ENCODE peak calls at places on chromosomes 6 and 20, in six cellular contexts. One of them, this sample, is unnamed.

GRCh38 chr6:116572162-116572561 is 858 bp downstream of the RWDD1 start:
- DNase-seq in nephron progenitor cell: peak; percentile 17
- DNase-seq in foreskin fibroblast: peak; percentile 71
- DNase-seq in CD4-positive, alpha-beta T cell: no peak
- DNase-seq in PC-9: peak; percentile 11
- DNase-seq in cardiac muscle cell: peak; percentile 45
- DNase-seq in this sample: peak; percentile 41

GRCh38 chr6:24147453-24148153 is 21.6 kb downstream of the NRSN1 start:
- DNase-seq in cardiac muscle cell: no peak
- DNase-seq in nephron progenitor cell: no peak
- DNase-seq in CD4-positive, alpha-beta T cell: no peak
- DNase-seq in PC-9: no peak
- DNase-seq in foreskin fibroblast: no peak
- DNase-seq in this sample: no peak

GRCh38 chr20:41182296-41183212 is 45.2 kb downstream of the PLCG1 start:
- DNase-seq in foreskin fibroblast: no peak
- DNase-seq in nephron progenitor cell: no peak
- DNase-seq in CD4-positive, alpha-beta T cell: no peak
- DNase-seq in PC-9: no peak
- DNase-seq in cardiac muscle cell: no peak
- DNase-seq in this sample: no peak

GRCh38 chr6:139926711-139927110 is 552.3 kb upstream of the CITED2 start:
- DNase-seq in CD4-positive, alpha-beta T cell: no peak
- DNase-seq in PC-9: no peak
- DNase-seq in foreskin fibroblast: peak; percentile 72
- DNase-seq in cardiac muscle cell: no peak
- DNase-seq in nephron progenitor cell: no peak
- DNase-seq in this sample: no peak

GRCh38 chr6:5025911-5026819 is 22.3 kb upstream of the RPP40 start:
- DNase-seq in PC-9: peak; percentile 50
- DNase-seq in nephron progenitor cell: peak; percentile 63
- DNase-seq in foreskin fibroblast: peak; percentile 79
- DNase-seq in CD4-positive, alpha-beta T cell: no peak
- DNase-seq in cardiac muscle cell: peak; percentile 68
- DNase-seq in this sample: no peak

GRCh38 chr20:63574156-63574828 is at the start of gene HELZ2:
- DNase-seq in foreskin fibroblast: peak; percentile 84
- DNase-seq in CD4-positive, alpha-beta T cell: peak; percentile 62
- DNase-seq in PC-9: peak; percentile 67
- DNase-seq in cardiac muscle cell: peak; percentile 67
- DNase-seq in nephron progenitor cell: peak; percentile 70
- DNase-seq in this sample: peak; percentile 94

GRCh38 chr6:36120979-36121706 is 9.2 kb upstream of the MAPK13 start:
- DNase-seq in cardiac muscle cell: peak; percentile 70
- DNase-seq in foreskin fibroblast: peak; percentile 89
- DNase-seq in nephron progenitor cell: no peak
- DNase-seq in PC-9: peak; percentile 72
- DNase-seq in CD4-positive, alpha-beta T cell: peak; percentile 33
- DNase-seq in this sample: peak; percentile 41

GRCh38 chr6:108113557-108114519 is 39.3 kb upstream of the OSTM1 start:
- DNase-seq in cardiac muscle cell: peak; percentile 72
- DNase-seq in foreskin fibroblast: peak; percentile 76
- DNase-seq in nephron progenitor cell: peak; percentile 44
- DNase-seq in PC-9: peak; percentile 23
- DNase-seq in CD4-positive, alpha-beta T cell: no peak
- DNase-seq in this sample: peak; percentile 64

GRCh38 chr20:32359633-32360332 is 1.7 kb downstream of the ASXL1 start:
- DNase-seq in nephron progenitor cell: no peak
- DNase-seq in CD4-positive, alpha-beta T cell: no peak
- DNase-seq in cardiac muscle cell: peak; percentile 45
- DNase-seq in PC-9: no peak
- DNase-seq in foreskin fibroblast: peak; percentile 37
- DNase-seq in this sample: no peak

GRCh38 chr6:44428682-44429081 is 41.2 kb downstream of the CDC5L start:
- DNase-seq in PC-9: no peak
- DNase-seq in CD4-positive, alpha-beta T cell: no peak
- DNase-seq in cardiac muscle cell: no peak
- DNase-seq in foreskin fibroblast: peak; percentile 78
- DNase-seq in nephron progenitor cell: no peak
- DNase-seq in this sample: no peak

GRCh38 chr6:5323979-5324378 is 62.7 kb downstream of the FARS2 start:
- DNase-seq in foreskin fibroblast: no peak
- DNase-seq in CD4-positive, alpha-beta T cell: no peak
- DNase-seq in cardiac muscle cell: no peak
- DNase-seq in nephron progenitor cell: no peak
- DNase-seq in PC-9: no peak
- DNase-seq in this sample: no peak

GRCh38 chr6:25022140-25022553 is 86.4 kb upstream of the RIPOR2 start:
- DNase-seq in cardiac muscle cell: peak; percentile 66
- DNase-seq in nephron progenitor cell: no peak
- DNase-seq in CD4-positive, alpha-beta T cell: no peak
- DNase-seq in PC-9: no peak
- DNase-seq in foreskin fibroblast: no peak
- DNase-seq in this sample: no peak

GRCh38 chr6:753486-753885 is 60.5 kb upstream of the EXOC2 start:
- DNase-seq in cardiac muscle cell: no peak
- DNase-seq in CD4-positive, alpha-beta T cell: no peak
- DNase-seq in PC-9: no peak
- DNase-seq in foreskin fibroblast: peak; percentile 33
- DNase-seq in nephron progenitor cell: no peak
- DNase-seq in this sample: no peak

GRCh38 chr6:155492061-155492735 is 36.6 kb upstream of the NOX3 start:
- DNase-seq in nephron progenitor cell: no peak
- DNase-seq in CD4-positive, alpha-beta T cell: no peak
- DNase-seq in cardiac muscle cell: no peak
- DNase-seq in PC-9: no peak
- DNase-seq in foreskin fibroblast: no peak
- DNase-seq in this sample: no peak

GRCh38 chr20:36881888-36882287 is 6.0 kb downstream of the TLDC2 start:
- DNase-seq in foreskin fibroblast: no peak
- DNase-seq in cardiac muscle cell: no peak
- DNase-seq in PC-9: no peak
- DNase-seq in CD4-positive, alpha-beta T cell: no peak
- DNase-seq in nephron progenitor cell: no peak
- DNase-seq in this sample: peak; percentile 67

GRCh38 chr6:71496018-71496800 is 207.6 kb downstream of the OGFRL1 start:
- DNase-seq in foreskin fibroblast: peak; percentile 56
- DNase-seq in PC-9: no peak
- DNase-seq in cardiac muscle cell: peak; percentile 40
- DNase-seq in nephron progenitor cell: no peak
- DNase-seq in CD4-positive, alpha-beta T cell: no peak
- DNase-seq in this sample: peak; percentile 28

GRCh38 chr6:65450451-65450850 is 256.6 kb downstream of the EYS start:
- DNase-seq in PC-9: no peak
- DNase-seq in CD4-positive, alpha-beta T cell: no peak
- DNase-seq in cardiac muscle cell: no peak
- DNase-seq in nephron progenitor cell: no peak
- DNase-seq in foreskin fibroblast: no peak
- DNase-seq in this sample: no peak

GRCh38 chr6:3997144-3997770 is 81.7 kb downstream of the FAM217A start:
- DNase-seq in cardiac muscle cell: peak; percentile 54
- DNase-seq in CD4-positive, alpha-beta T cell: no peak
- DNase-seq in nephron progenitor cell: no peak
- DNase-seq in foreskin fibroblast: peak; percentile 76
- DNase-seq in PC-9: no peak
- DNase-seq in this sample: no peak

GRCh38 chr6:5537132-5537531 is 275.8 kb downstream of the FARS2 start:
- DNase-seq in CD4-positive, alpha-beta T cell: no peak
- DNase-seq in nephron progenitor cell: no peak
- DNase-seq in PC-9: no peak
- DNase-seq in foreskin fibroblast: peak; percentile 11
- DNase-seq in cardiac muscle cell: no peak
- DNase-seq in this sample: no peak

GRCh38 chr6:119848706-119849105 is 499.1 kb upstream of the MAN1A1 start:
- DNase-seq in PC-9: no peak
- DNase-seq in foreskin fibroblast: no peak
- DNase-seq in CD4-positive, alpha-beta T cell: no peak
- DNase-seq in nephron progenitor cell: no peak
- DNase-seq in cardiac muscle cell: no peak
- DNase-seq in this sample: no peak

GRCh38 chr6:118748311-118749062 is 97.1 kb upstream of the CEP85L start:
- DNase-seq in CD4-positive, alpha-beta T cell: no peak
- DNase-seq in nephron progenitor cell: no peak
- DNase-seq in cardiac muscle cell: peak; percentile 38
- DNase-seq in foreskin fibroblast: peak; percentile 90
- DNase-seq in PC-9: no peak
- DNase-seq in this sample: no peak

GRCh38 chr6:15036690-15037245 is 209.1 kb upstream of the JARID2 start:
- DNase-seq in foreskin fibroblast: no peak
- DNase-seq in nephron progenitor cell: peak; percentile 63
- DNase-seq in CD4-positive, alpha-beta T cell: no peak
- DNase-seq in PC-9: peak; percentile 71
- DNase-seq in cardiac muscle cell: no peak
- DNase-seq in this sample: no peak

GRCh38 chr20:38125157-38126056 is 39.7 kb downstream of the TGM2 start:
- DNase-seq in cardiac muscle cell: peak; percentile 92
- DNase-seq in PC-9: peak; percentile 77
- DNase-seq in CD4-positive, alpha-beta T cell: no peak
- DNase-seq in foreskin fibroblast: peak; percentile 80
- DNase-seq in nephron progenitor cell: no peak
- DNase-seq in this sample: no peak
- TF ChIP-seq CTCF in cardiac muscle cell: no peak
- TF ChIP-seq CTCF in PC-9: no peak
- TF ChIP-seq CTCF in CD4-positive, alpha-beta T cell: no peak
- TF ChIP-seq CTCF in foreskin fibroblast: no peak
- TF ChIP-seq CTCF in nephron progenitor cell: no peak
- TF ChIP-seq CTCF in this sample: no peak

GRCh38 chr20:53215166-53215565 is 243.0 kb downstream of the TSHZ2 start:
- DNase-seq in nephron progenitor cell: no peak
- DNase-seq in cardiac muscle cell: no peak
- DNase-seq in PC-9: no peak
- DNase-seq in foreskin fibroblast: no peak
- DNase-seq in CD4-positive, alpha-beta T cell: no peak
- DNase-seq in this sample: no peak
- TF ChIP-seq CTCF in nephron progenitor cell: no peak
- TF ChIP-seq CTCF in cardiac muscle cell: no peak
- TF ChIP-seq CTCF in PC-9: no peak
- TF ChIP-seq CTCF in foreskin fibroblast: no peak
- TF ChIP-seq CTCF in CD4-positive, alpha-beta T cell: no peak
- TF ChIP-seq CTCF in this sample: no peak

DNA sequence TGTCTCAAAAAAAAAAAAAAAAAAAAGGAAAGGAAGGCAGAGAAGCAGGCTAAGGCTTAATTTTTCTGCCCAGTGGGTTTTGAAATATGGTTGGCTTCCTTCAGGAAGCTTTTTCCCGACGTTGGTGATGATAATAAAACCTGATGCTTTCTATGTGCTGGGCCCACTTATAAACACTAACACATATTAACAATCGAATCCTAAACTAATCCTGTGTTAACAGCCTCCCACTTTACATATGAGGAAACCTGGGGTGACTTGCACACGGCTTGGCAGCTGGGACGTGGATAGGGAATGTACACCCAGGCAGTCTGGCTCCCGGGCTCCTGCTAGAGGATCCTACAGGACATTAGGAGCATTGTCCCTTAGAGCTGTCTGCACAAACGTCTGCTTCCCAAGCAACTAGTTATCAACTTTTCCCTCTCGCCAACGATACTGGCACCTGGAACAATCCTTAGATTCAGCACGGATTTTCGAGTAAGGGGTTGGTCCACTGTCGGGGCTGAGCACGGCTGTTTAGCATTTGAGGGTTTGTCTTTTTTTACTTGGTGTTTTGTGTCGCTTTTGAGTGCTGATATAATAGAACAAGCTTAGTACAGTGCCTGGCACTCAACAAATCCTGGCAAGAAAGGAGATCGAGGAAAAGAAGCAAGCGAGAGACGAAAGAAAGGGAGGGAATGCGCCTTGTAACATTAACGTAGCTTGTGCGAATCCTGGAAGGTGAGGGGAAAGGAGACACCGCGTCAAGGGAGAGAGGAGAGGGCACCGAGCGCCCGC is 622 bp upstream of the KIZ start:
- DNase-seq in nephron progenitor cell: peak; percentile 34
- DNase-seq in cardiac muscle cell: peak; percentile 55
- DNase-seq in PC-9: no peak
- DNase-seq in foreskin fibroblast: peak; percentile 71
- DNase-seq in CD4-positive, alpha-beta T cell: no peak
- DNase-seq in this sample: peak; percentile 12
- TF ChIP-seq CTCF in nephron progenitor cell: no peak
- TF ChIP-seq CTCF in cardiac muscle cell: peak; percentile 23
- TF ChIP-seq CTCF in PC-9: peak; percentile 7
- TF ChIP-seq CTCF in foreskin fibroblast: no peak
- TF ChIP-seq CTCF in CD4-positive, alpha-beta T cell: no peak
- TF ChIP-seq CTCF in this sample: no peak

GRCh38 chr6:149840345-149841075 is 23.6 kb downstream of the LRP11 start:
- DNase-seq in PC-9: peak; percentile 70
- DNase-seq in cardiac muscle cell: peak; percentile 74
- DNase-seq in CD4-positive, alpha-beta T cell: no peak
- DNase-seq in nephron progenitor cell: peak; percentile 26
- DNase-seq in foreskin fibroblast: peak; percentile 96
- DNase-seq in this sample: peak; percentile 66

GRCh38 chr6:149833651-149834050 is 30.5 kb downstream of the LRP11 start:
- DNase-seq in foreskin fibroblast: no peak
- DNase-seq in cardiac muscle cell: no peak
- DNase-seq in nephron progenitor cell: no peak
- DNase-seq in CD4-positive, alpha-beta T cell: no peak
- DNase-seq in PC-9: no peak
- DNase-seq in this sample: no peak

GRCh38 chr6:149831380-149831820 is 32.8 kb downstream of the LRP11 start:
- DNase-seq in cardiac muscle cell: no peak
- DNase-seq in PC-9: no peak
- DNase-seq in CD4-positive, alpha-beta T cell: no peak
- DNase-seq in nephron progenitor cell: no peak
- DNase-seq in foreskin fibroblast: no peak
- DNase-seq in this sample: no peak

GRCh38 chr6:149830731-149831379 is 33.3 kb downstream of the LRP11 start:
- DNase-seq in cardiac muscle cell: no peak
- DNase-seq in PC-9: no peak
- DNase-seq in nephron progenitor cell: no peak
- DNase-seq in CD4-positive, alpha-beta T cell: no peak
- DNase-seq in foreskin fibroblast: peak; percentile 80
- DNase-seq in this sample: no peak

DNA sequence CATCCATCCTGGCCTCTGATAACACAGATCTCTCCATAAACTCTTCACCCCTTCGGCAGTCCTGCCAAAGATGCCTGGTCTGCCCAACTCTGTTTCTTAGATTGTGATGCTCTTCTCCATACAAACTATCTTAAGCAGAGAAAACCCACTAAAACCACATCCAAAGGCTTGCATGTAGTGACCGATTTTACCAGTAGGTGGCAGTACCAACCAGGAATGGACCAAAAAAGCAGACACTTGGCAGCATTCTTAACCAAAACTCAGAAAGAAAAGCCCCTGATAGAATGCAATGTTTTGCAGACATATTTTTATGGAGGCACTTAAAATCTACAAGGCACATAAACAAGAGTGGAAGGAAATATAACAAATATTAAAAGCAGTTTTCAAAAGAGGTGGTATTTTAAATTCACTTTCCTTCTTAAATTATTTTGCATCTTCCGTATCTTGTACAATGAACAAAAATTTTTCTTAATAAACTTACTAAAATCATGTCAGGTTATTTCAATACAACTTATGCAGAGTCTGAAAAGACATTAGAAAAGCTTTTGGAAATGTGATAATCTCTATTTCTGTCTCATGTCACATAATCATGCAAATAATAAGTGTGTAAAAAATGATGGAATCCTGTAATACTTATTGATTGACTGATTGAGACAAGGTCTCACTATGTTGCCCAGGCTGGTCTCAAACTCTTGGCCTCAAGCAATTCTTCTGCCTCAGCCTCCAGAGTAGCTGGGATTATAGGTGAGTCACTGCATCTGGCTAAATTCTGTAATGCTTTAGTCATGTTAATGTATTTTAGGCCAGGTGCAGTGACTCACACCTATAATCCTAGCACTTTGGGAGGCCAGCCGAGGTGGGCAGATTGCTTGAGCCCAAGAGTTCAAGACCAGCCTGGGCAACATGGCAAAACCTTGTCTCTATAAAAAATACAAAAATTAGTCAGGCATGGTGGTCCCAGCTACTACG is 29.4 kb downstream of the LRP11 start:
- DNase-seq in foreskin fibroblast: peak; percentile 82
- DNase-seq in CD4-positive, alpha-beta T cell: peak; percentile 76
- DNase-seq in nephron progenitor cell: peak; percentile 74
- DNase-seq in PC-9: peak; percentile 48
- DNase-seq in cardiac muscle cell: peak; percentile 82
- DNase-seq in this sample: peak; percentile 55
- TF ChIP-seq CTCF in foreskin fibroblast: peak; percentile 82
- TF ChIP-seq CTCF in CD4-positive, alpha-beta T cell: peak; percentile 93
- TF ChIP-seq CTCF in nephron progenitor cell: peak; percentile 87
- TF ChIP-seq CTCF in PC-9: peak; percentile 96
- TF ChIP-seq CTCF in cardiac muscle cell: peak; percentile 89
- TF ChIP-seq CTCF in this sample: peak; percentile 76